ENCODE peak calls at places on chromosomes 5 and 9, in five cellular contexts. W is activated gamma-delta T cell treated with anti-CD3 and anti-CD28 coated beads, Interleukin-2, amount 50 U/mL, for 16 hours; P is HS-5; H is ovary; E is type B pancreatic cell. R is an unnamed sample.

GRCh38 chr5:52856564-52856963 is 68.8 kb downstream of the ITGA1 start:
- DNase-seq in H (no peak), W (no peak), P (peak; percentile 64), E (no peak), R (no peak)

GRCh38 chr5:73912755-73913365 is 286.9 kb downstream of the ARHGEF28 start:
- DNase-seq in P (no peak), E (no peak), W (no peak), H (no peak), R (no peak)

GRCh38 chr9:15401266-15401665 is 21.4 kb upstream of the SNAPC3 start:
- DNase-seq in E (no peak), H (no peak), P (no peak), W (no peak), R (no peak)

GRCh38 chr5:145921211-145921610 is 15.2 kb upstream of the SH3RF2 start:
- DNase-seq in W (no peak), P (no peak), E (no peak), H (no peak), R (no peak)

GRCh38 chr5:111694183-111694582 is 62.8 kb downstream of the NREP start:
- DNase-seq in E (no peak), H (no peak), P (peak; percentile 40), W (no peak), R (no peak)

GRCh38 chr5:152124413-152125082 is 199.9 kb upstream of the GLRA1 start:
- DNase-seq in P (no peak), H (no peak), E (no peak), W (no peak), R (no peak)

GRCh38 chr9:38067611-38067891 is 1.5 kb downstream of the SHB start:
- DNase-seq in H (peak; percentile 42), P (no peak), W (no peak), E (no peak), R (no peak)

GRCh38 chr5:179127136-179128040 is 67.2 kb downstream of the ZNF354C start:
- DNase-seq in W (no peak), E (peak; percentile 49), P (no peak), H (peak; percentile 3), R (no peak)

GRCh38 chr5:134626369-134627014 is 6.1 kb downstream of the SAR1B start:
- DNase-seq in E (no peak), W (no peak), H (no peak), P (no peak), R (no peak)

GRCh38 chr9:129054163-129054851 is 17.9 kb downstream of the MIGA2 start:
- DNase-seq in W (no peak), P (no peak), E (no peak), H (no peak), R (no peak)

GRCh38 chr9:38024036-38024681 is 44.9 kb downstream of the SHB start:
- DNase-seq in H (no peak), P (no peak), E (no peak), W (no peak), R (no peak)

GRCh38 chr9:85688361-85688760 is 53.4 kb downstream of the AGTPBP1 start:
- DNase-seq in E (no peak), P (no peak), H (no peak), W (no peak), R (no peak)

GRCh38 chr9:106104887-106105286 is 410.5 kb downstream of the TMEM38B start:
- DNase-seq in H (no peak), W (no peak), E (no peak), P (no peak), R (no peak)

GRCh38 chr9:95189230-95190098 is 128.0 kb downstream of the FANCC start:
- DNase-seq in W (no peak), E (no peak), H (peak; percentile 42), P (no peak), R (no peak)

GRCh38 chr9:80679920-80680319 is 1009.4 kb downstream of the TLE1 start:
- DNase-seq in W (no peak), H (no peak), P (no peak), E (no peak), R (no peak)

GRCh38 chr5:129244478-129244877 is 149.9 kb downstream of the ISOC1 start:
- DNase-seq in P (peak; percentile 68), E (no peak), H (no peak), W (no peak), R (no peak)

GRCh38 chr9:18786936-18787658 is 245.9 kb downstream of the SAXO1 start:
- DNase-seq in P (no peak), E (no peak), H (no peak), W (no peak), R (no peak)

GRCh38 chr5:14364096-14364495 is 217.5 kb upstream of the OTULINL start:
- DNase-seq in P (no peak), H (no peak), E (no peak), W (no peak), R (no peak)

GRCh38 chr5:124114911-124115310 is 602.9 kb downstream of the CSNK1G3 start:
- DNase-seq in E (no peak), P (no peak), H (no peak), W (no peak), R (no peak)

GRCh38 chr9:136757328-136757727 is 715 bp downstream of the LCN8 start:
- DNase-seq in E (no peak), H (no peak), P (no peak), W (no peak), R (no peak)

GRCh38 chr9:26904070-26904469 is 11.5 kb upstream of the CAAP1 start:
- DNase-seq in P (no peak), W (no peak), H (no peak), E (no peak), R (no peak)

GRCh38 chr5:156481741-156482140 is 154.8 kb downstream of the SGCD start:
- DNase-seq in E (no peak), W (no peak), P (no peak), H (no peak), R (no peak)

GRCh38 chr5:10461904-10462542 is 20.3 kb downstream of the ROPN1L start:
- DNase-seq in E (no peak), W (no peak), P (no peak), H (no peak), R (no peak)

GRCh38 chr5:139711067-139711851 is 63.1 kb downstream of the CXXC5 start:
- DNase-seq in E (no peak), H (peak; percentile 59), P (no peak), W (peak; percentile 48), R (no peak)

GRCh38 chr9:79817469-79818004 is 245.8 kb downstream of the TLE4 start:
- DNase-seq in H (no peak), P (no peak), E (no peak), W (no peak), R (no peak)

GRCh38 chr9:9341203-9341602 is 1271.6 kb downstream of the PTPRD start:
- DNase-seq in E (no peak), P (no peak), H (no peak), W (no peak), R (no peak)

GRCh38 chr5:65020492-65020891 is 251.8 kb downstream of the CWC27 start:
- DNase-seq in P (no peak), W (no peak), H (no peak), E (no peak), R (no peak)